ENCODE peak calls at places on chromosome 7, in six cellular contexts. E, I, L, Y, R and X are unnamed samples.

GRCh38 chr7:156386097-156386496 is 254.5 kb upstream of the RNF32 start:
- DNase-seq in E (no peak), I (no peak), L (peak; percentile 86), Y (no peak), R (no peak), X (no peak)

GRCh38 chr7:16271990-16272665 is 149.2 kb downstream of the CRPPA start:
- DNase-seq in E (peak; percentile 37), I (no peak), L (no peak), Y (peak; percentile 58), R (no peak), X (no peak)

GRCh38 chr7:132537451-132537850 is 38.8 kb downstream of the PLXNA4 start:
- DNase-seq in E (no peak), I (no peak), L (no peak), Y (no peak), R (no peak), X (no peak)

GRCh38 chr7:13117103-13117502 is 429.7 kb downstream of the ARL4A start:
- DNase-seq in E (peak; percentile 57), I (no peak), L (no peak), Y (peak; percentile 63), R (no peak), X (no peak)

GRCh38 chr7:16559497-16560223 is 33.0 kb downstream of the LRRC72 start:
- DNase-seq in E (no peak), I (no peak), L (no peak), Y (no peak), R (no peak), X (no peak)

GRCh38 chr7:47428052-47428779 is 153.7 kb downstream of the TNS3 start:
- DNase-seq in E (no peak), I (peak; percentile 42), L (no peak), Y (no peak), R (no peak), X (no peak)

GRCh38 chr7:6271694-6272371 is 591 bp downstream of the CYTH3 start:
- DNase-seq in E (no peak), I (peak; percentile 66), L (no peak), Y (no peak), R (no peak), X (peak; percentile 44)

GRCh38 chr7:120320218-120320961 is 47.4 kb downstream of the KCND2 start:
- DNase-seq in E (no peak), I (no peak), L (no peak), Y (no peak), R (no peak), X (no peak)

GRCh38 chr7:27689045-27689877 is 26.6 kb upstream of the HIBADH start:
- DNase-seq in E (peak; percentile 67), I (no peak), L (no peak), Y (peak; percentile 61), R (no peak), X (peak; percentile 35)

GRCh38 chr7:144780071-144780608 is 55.7 kb downstream of the TPK1 start:
- DNase-seq in E (peak; percentile 13), I (no peak), L (no peak), Y (peak; percentile 42), R (no peak), X (no peak)

GRCh38 chr7:151821806-151822540 is 54.9 kb downstream of the PRKAG2 start:
- DNase-seq in E (no peak), I (no peak), L (no peak), Y (no peak), R (no peak), X (no peak)

GRCh38 chr7:94973844-94974243 is 66.5 kb downstream of the PPP1R9A start:
- DNase-seq in E (no peak), I (no peak), L (no peak), Y (no peak), R (no peak), X (no peak)

GRCh38 chr7:92647652-92648051 is 57.5 kb upstream of the FAM133B start:
- DNase-seq in E (no peak), I (no peak), L (no peak), Y (no peak), R (no peak), X (no peak)

GRCh38 chr7:55046582-55047347 is 27.9 kb downstream of the EGFR start:
- DNase-seq in E (no peak), I (no peak), L (no peak), Y (no peak), R (no peak), X (no peak)

GRCh38 chr7:151699147-151699546 is 177.8 kb downstream of the PRKAG2 start:
- DNase-seq in E (no peak), I (no peak), L (no peak), Y (peak; percentile 99), R (peak; percentile 96), X (no peak)

GRCh38 chr7:91519241-91520200 is 255.3 kb downstream of the FZD1 start:
- DNase-seq in E (no peak), I (peak; percentile 19), L (no peak), Y (peak; percentile 70), R (peak; percentile 32), X (no peak)

GRCh38 chr7:28166982-28167715 is 13.4 kb downstream of the JAZF1 start:
- DNase-seq in E (no peak), I (no peak), L (no peak), Y (peak; percentile 51), R (no peak), X (no peak)

GRCh38 chr7:155604504-155604997 is 39.9 kb upstream of the RBM33 start:
- DNase-seq in E (no peak), I (no peak), L (peak; percentile 60), Y (no peak), R (no peak), X (no peak)

GRCh38 chr7:66952343-66953043 is 31.5 kb downstream of the TMEM248 start:
- DNase-seq in E (peak; percentile 88), I (no peak), L (no peak), Y (peak; percentile 67), R (no peak), X (no peak)

GRCh38 chr7:128755816-128756476 is 16.8 kb downstream of the CALU start:
- DNase-seq in E (no peak), I (no peak), L (peak; percentile 82), Y (peak; percentile 91), R (peak; percentile 89), X (no peak)

GRCh38 chr7:32077806-32078205 is 7.6 kb upstream of the PDE1C start:
- DNase-seq in E (no peak), I (no peak), L (no peak), Y (no peak), R (no peak), X (no peak)

GRCh38 chr7:129277629-129278028 is 52.8 kb downstream of the AHCYL2 start:
- DNase-seq in E (no peak), I (no peak), L (no peak), Y (no peak), R (no peak), X (no peak)

GRCh38 chr7:130009848-130010688 is 41.1 kb downstream of the ZC3HC1 start:
- DNase-seq in E (peak; percentile 87), I (no peak), L (no peak), Y (peak; percentile 77), R (peak; percentile 64), X (no peak)

GRCh38 chr7:101733713-101734475 is 83.5 kb upstream of the CUX1 start:
- DNase-seq in E (peak; percentile 52), I (peak; percentile 58), L (no peak), Y (peak; percentile 49), R (no peak), X (no peak)

GRCh38 chr7:963236-964078 is 9.0 kb upstream of the ADAP1 start:
- DNase-seq in E (no peak), I (no peak), L (no peak), Y (no peak), R (no peak), X (no peak)
- TF ChIP-seq CTCF in E (no peak), I (no peak), L (no peak), Y (no peak), R (no peak), X (peak; percentile 29)

GRCh38 chr7:75740846-75741497 is 2.2 kb upstream of the HIP1 start:
- DNase-seq in E (no peak), I (peak; percentile 31), L (no peak), Y (no peak), R (no peak), X (peak; percentile 40)

GRCh38 chr7:75737856-75738603 is 711 bp downstream of the HIP1 start:
- DNase-seq in E (no peak), I (peak; percentile 47), L (no peak), Y (no peak), R (no peak), X (no peak)

GRCh38 chr7:75739796-75740672 is 1.3 kb upstream of the HIP1 start:
- DNase-seq in E (peak; percentile 49), I (no peak), L (no peak), Y (peak; percentile 76), R (no peak), X (peak; percentile 68)

GRCh38 chr7:75738604-75738974 is at the start of gene HIP1:
- DNase-seq in E (no peak), I (no peak), L (no peak), Y (no peak), R (no peak), X (no peak)

DNA sequence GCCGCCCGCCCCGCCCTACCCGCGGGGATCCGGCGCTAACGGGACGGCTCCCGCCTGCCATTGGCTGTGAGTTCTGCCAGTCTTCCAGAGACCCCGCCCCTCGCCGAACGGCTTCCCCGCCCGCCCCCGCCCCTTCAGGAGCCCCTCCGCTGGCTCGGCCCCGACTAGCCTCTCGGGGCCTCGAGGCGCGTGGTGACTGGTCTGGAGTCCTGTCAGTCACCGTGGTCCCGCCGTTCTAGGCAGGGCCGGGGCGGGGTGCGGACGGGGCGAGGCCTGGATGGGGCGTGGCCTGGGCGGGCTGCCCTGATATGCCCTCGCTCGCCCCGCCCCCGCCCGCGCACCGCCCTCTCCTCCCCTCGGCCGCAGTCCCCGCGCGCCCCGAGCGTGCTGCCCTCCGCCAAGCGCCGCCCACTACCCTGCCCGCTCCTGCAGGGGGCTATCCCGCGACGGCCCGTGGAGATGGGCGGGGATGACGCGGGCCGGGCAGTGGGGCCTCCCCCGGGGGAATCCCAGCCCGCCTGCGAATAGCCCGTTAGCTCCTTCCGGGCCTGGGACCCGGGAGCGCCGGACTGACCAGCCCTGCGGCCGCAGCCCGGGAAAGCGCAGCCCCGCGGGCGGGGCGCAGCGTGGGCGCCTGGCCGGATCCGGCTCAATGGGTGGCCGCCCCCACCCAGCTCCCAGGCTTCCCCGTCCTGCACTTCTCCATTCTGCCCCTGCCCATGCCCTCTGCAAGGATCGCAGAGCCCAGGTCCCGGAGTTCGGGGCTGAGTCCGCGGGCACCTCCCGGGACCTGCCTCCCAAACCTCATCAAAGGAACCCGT is 444 bp upstream of the HIP1 start:
- DNase-seq in E (peak; percentile 97), I (peak; percentile 100), L (peak; percentile 99), Y (peak; percentile 99), R (peak; percentile 94), X (peak; percentile 100)
- TF ChIP-seq CTCF in E (no peak), I (no peak), L (no peak), Y (no peak), R (no peak), X (no peak)

DNA sequence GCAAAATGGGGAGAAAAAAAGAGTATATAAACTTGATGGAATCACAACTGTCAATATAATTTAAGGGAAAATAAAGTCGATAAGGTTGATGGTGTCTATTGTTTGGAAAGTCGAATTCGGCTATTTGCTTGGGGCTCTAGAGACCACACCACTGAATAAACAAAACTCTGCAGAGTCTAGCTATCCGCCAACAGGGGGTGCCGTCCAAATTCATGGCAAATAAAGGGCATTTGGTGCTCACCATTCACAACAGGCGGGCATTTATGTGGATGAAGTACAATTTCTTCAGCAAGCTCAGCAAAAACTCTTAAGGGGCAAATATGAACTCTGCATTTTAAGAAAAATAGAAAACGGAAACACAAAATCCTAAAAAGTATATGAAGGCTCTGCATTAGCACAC is 23.3 kb downstream of the CD36 start:
- DNase-seq in E (peak; percentile 16), I (no peak), L (no peak), Y (peak; percentile 12), R (no peak), X (no peak)
- TF ChIP-seq CTCF in E (peak; percentile 64), I (peak; percentile 27), L (no peak), Y (peak; percentile 46), R (no peak), X (peak; percentile 24)

GRCh38 chr7:134255814-134256213 is 60.9 kb downstream of the SLC35B4 start:
- DNase-seq in E (no peak), I (no peak), L (no peak), Y (no peak), R (no peak), X (no peak)

GRCh38 chr7:134254311-134254710 is 62.4 kb downstream of the SLC35B4 start:
- DNase-seq in E (peak; percentile 44), I (no peak), L (no peak), Y (peak; percentile 23), R (no peak), X (no peak)
- TF ChIP-seq CTCF in E (peak; percentile 51), I (no peak), L (no peak), Y (peak; percentile 29), R (no peak), X (no peak)